ENCODE peak calls at places on chromosomes 6 and 20, in ten cellular contexts. One of them, this sample, is unnamed.

GRCh38 chr6:38185752-38186151 is 366.2 kb downstream of the ZFAND3 start:
- DNase-seq in HCT116: no peak
- DNase-seq in PC-9: no peak
- DNase-seq in DND-41: no peak
- DNase-seq in HepG2: no peak
- DNase-seq in fibroblast of lung: no peak
- DNase-seq in neural progenitor cell: no peak
- DNase-seq in GM23338: no peak
- DNase-seq in GM23248: no peak
- DNase-seq in A673: no peak
- DNase-seq in this sample: no peak

GRCh38 chr6:26276841-26277648 is 88.0 kb upstream of the BTN3A2 start:
- DNase-seq in DND-41: no peak
- DNase-seq in HCT116: no peak
- DNase-seq in fibroblast of lung: no peak
- DNase-seq in neural progenitor cell: no peak
- DNase-seq in HepG2: no peak
- DNase-seq in GM23338: no peak
- DNase-seq in A673: no peak
- DNase-seq in GM23248: no peak
- DNase-seq in PC-9: no peak
- DNase-seq in this sample: no peak

GRCh38 chr6:109349419-109349987 is 32.8 kb downstream of the CD164 start:
- DNase-seq in A673: peak
- DNase-seq in HCT116: no peak
- DNase-seq in DND-41: no peak
- DNase-seq in GM23248: peak
- DNase-seq in neural progenitor cell: no peak
- DNase-seq in GM23338: no peak
- DNase-seq in HepG2: peak
- DNase-seq in PC-9: peak
- DNase-seq in fibroblast of lung: peak
- DNase-seq in this sample: peak

GRCh38 chr6:11043961-11044711 is at the start of gene ELOVL2:
- DNase-seq in fibroblast of lung: peak
- DNase-seq in GM23248: peak
- DNase-seq in HepG2: peak
- DNase-seq in PC-9: no peak
- DNase-seq in DND-41: no peak
- DNase-seq in neural progenitor cell: peak
- DNase-seq in GM23338: peak
- DNase-seq in HCT116: no peak
- DNase-seq in A673: peak
- DNase-seq in this sample: no peak

GRCh38 chr20:58911970-58912369 is 59.5 kb downstream of the GNAS start:
- DNase-seq in fibroblast of lung: no peak
- DNase-seq in GM23248: no peak
- DNase-seq in PC-9: no peak
- DNase-seq in neural progenitor cell: no peak
- DNase-seq in A673: no peak
- DNase-seq in DND-41: no peak
- DNase-seq in HepG2: no peak
- DNase-seq in GM23338: no peak
- DNase-seq in HCT116: no peak
- DNase-seq in this sample: no peak

GRCh38 chr20:9467995-9468394 is 46.4 kb upstream of the LAMP5 start:
- DNase-seq in A673: peak
- DNase-seq in GM23248: no peak
- DNase-seq in GM23338: peak
- DNase-seq in PC-9: no peak
- DNase-seq in HepG2: peak
- DNase-seq in fibroblast of lung: no peak
- DNase-seq in HCT116: no peak
- DNase-seq in neural progenitor cell: peak
- DNase-seq in DND-41: no peak
- DNase-seq in this sample: no peak

GRCh38 chr20:46156065-46156464 is 38.0 kb downstream of the CD40 start:
- DNase-seq in PC-9: no peak
- DNase-seq in GM23338: no peak
- DNase-seq in neural progenitor cell: no peak
- DNase-seq in fibroblast of lung: no peak
- DNase-seq in DND-41: no peak
- DNase-seq in GM23248: no peak
- DNase-seq in HCT116: no peak
- DNase-seq in A673: no peak
- DNase-seq in HepG2: no peak
- DNase-seq in this sample: no peak

GRCh38 chr6:30556964-30557682 is at the start of gene PRR3:
- DNase-seq in GM23248: peak
- DNase-seq in A673: peak
- DNase-seq in HCT116: no peak
- DNase-seq in PC-9: peak
- DNase-seq in neural progenitor cell: peak
- DNase-seq in DND-41: peak
- DNase-seq in HepG2: peak
- DNase-seq in GM23338: peak
- DNase-seq in fibroblast of lung: peak
- DNase-seq in this sample: peak

DNA sequence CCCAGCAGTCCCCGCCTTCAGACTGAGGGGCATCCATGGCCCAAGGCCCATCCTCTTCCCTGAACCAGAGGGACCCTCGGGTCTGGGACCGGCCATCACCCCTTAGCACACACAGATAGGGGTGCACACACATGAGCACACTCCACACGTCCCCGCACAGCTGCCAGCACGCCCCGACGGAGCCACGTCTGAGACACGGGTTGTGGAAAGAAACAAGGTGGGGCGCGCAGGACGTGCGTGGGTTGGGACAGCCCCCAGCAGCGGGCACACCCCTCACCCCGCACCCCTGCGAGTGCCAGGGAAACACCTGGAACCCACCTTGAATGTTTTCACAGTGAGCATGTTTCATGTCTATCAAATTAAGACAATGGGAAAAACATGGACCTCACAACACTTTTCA is 6.4 kb downstream of the GATA5 start:
- DNase-seq in A673: no peak
- DNase-seq in HepG2: no peak
- DNase-seq in GM23338: no peak
- DNase-seq in PC-9: no peak
- DNase-seq in DND-41: no peak
- DNase-seq in GM23248: no peak
- DNase-seq in neural progenitor cell: no peak
- DNase-seq in HCT116: no peak
- DNase-seq in fibroblast of lung: no peak
- DNase-seq in this sample: no peak
- TF ChIP-seq EZH2 in A673: no peak
- TF ChIP-seq EZH2 in HepG2: no peak
- TF ChIP-seq EZH2 in GM23338: no peak
- TF ChIP-seq EZH2 in PC-9: no peak
- TF ChIP-seq EZH2 in DND-41: no peak
- TF ChIP-seq EZH2 in GM23248: peak
- TF ChIP-seq EZH2 in neural progenitor cell: no peak
- TF ChIP-seq EZH2 in HCT116: no peak
- TF ChIP-seq EZH2 in fibroblast of lung: no peak
- TF ChIP-seq EZH2 in this sample: no peak

DNA sequence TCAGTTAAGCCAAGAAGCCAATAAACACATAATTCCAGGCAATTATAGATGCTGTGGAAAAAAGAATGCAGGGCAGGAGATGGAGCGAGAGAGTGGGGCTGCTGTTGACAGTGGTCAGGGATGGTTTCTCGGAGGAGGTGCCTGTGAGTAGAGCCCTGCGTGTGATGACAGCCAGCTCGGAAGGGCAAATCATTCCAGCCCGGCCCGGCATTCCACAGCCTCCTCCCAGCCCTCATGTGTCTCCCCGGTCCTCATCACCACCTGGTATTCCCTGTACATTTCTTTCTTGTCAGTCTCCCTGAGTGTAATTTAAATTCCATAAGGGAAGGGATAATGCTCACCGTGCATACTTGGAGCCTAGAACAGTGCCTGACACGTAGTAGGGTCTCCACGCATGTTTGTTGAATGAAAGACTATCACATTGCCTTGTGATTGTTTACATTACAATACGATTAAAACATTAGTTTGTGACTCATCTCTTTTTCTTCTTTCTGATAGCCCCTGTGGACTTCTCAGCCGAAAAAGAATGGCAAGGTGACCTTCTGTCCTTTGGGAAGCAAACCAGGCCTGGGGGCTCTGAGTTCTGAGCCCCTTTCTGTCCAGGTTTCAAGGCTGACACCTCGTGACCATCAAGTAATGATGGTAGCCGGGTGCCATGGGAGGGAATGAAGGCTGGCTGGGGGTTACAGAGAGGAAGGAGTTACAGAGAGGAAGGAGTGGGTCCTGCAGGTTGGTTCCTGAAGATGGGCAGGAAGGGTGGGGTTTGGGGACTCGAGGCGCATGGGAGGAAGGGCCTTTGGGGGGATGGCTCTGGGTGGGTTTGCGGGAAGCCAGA is 379.5 kb upstream of the SULF2 start:
- DNase-seq in fibroblast of lung: no peak
- DNase-seq in GM23248: no peak
- DNase-seq in GM23338: no peak
- DNase-seq in DND-41: no peak
- DNase-seq in HCT116: no peak
- DNase-seq in PC-9: no peak
- DNase-seq in A673: no peak
- DNase-seq in HepG2: no peak
- DNase-seq in neural progenitor cell: no peak
- DNase-seq in this sample: no peak
- TF ChIP-seq EZH2 in fibroblast of lung: no peak
- TF ChIP-seq EZH2 in GM23248: no peak
- TF ChIP-seq EZH2 in GM23338: no peak
- TF ChIP-seq EZH2 in DND-41: no peak
- TF ChIP-seq EZH2 in HCT116: no peak
- TF ChIP-seq EZH2 in PC-9: no peak
- TF ChIP-seq EZH2 in A673: no peak
- TF ChIP-seq EZH2 in HepG2: no peak
- TF ChIP-seq EZH2 in neural progenitor cell: no peak
- TF ChIP-seq EZH2 in this sample: no peak

DNA sequence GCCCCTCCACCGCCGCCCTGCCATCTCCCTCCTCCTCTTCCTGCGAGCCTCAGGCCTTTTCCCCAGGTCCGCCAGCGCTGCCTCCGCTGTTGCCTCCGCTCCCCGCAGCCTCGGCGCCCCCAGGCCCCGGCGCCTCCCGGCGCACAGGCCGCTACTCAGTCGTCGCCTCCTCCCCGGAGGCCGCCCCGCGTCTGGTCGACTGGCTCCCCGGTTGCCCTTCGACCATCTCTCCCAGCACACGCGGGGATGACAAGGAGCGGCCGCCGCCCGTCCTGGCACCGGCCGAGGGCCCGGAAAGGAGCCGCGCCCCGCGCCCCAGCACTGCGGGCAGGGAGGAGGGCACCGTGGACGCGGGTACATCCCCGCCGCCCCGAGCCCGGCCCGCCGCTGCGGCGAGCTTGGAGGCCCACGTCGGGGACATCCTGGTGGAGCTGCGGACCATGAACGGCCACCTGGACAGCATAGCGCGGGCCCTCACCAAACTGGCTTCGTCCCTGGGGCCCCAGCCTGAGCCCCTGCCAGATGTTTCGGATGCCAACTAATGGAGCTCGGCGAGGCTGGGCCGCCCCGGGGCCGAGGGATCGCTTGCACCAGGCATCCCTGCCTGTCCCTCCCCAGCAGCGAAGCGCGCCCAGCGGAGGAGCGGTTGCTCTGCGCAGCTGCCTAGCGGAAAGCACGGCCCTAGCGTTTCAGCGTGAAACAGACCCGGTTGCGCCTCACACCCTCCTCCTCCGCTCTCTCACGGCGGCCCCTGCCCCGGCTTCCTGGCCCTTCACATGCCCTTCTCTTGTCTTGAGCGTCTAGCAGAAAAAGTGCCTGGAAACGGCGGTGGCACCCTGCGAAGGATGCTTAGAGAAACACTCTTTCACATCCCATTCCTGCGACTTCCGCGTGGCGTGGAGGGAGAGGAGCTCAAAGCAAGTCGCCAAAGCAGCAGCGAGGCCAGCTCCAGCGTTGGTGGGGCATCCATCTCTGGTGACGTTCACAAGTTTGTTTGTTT is 285.7 kb upstream of the SUPT3H start:
- DNase-seq in fibroblast of lung: peak
- DNase-seq in A673: no peak
- DNase-seq in PC-9: no peak
- DNase-seq in HCT116: no peak
- DNase-seq in GM23248: peak
- DNase-seq in neural progenitor cell: peak
- DNase-seq in HepG2: no peak
- DNase-seq in DND-41: no peak
- DNase-seq in GM23338: peak
- DNase-seq in this sample: no peak
- TF ChIP-seq EZH2 in fibroblast of lung: no peak
- TF ChIP-seq EZH2 in A673: no peak
- TF ChIP-seq EZH2 in PC-9: no peak
- TF ChIP-seq EZH2 in HCT116: no peak
- TF ChIP-seq EZH2 in GM23248: no peak
- TF ChIP-seq EZH2 in neural progenitor cell: peak
- TF ChIP-seq EZH2 in HepG2: peak
- TF ChIP-seq EZH2 in DND-41: no peak
- TF ChIP-seq EZH2 in GM23338: peak
- TF ChIP-seq EZH2 in this sample: no peak

GRCh38 chr20:32557284-32557683 is 27.8 kb downstream of the NOL4L start:
- DNase-seq in neural progenitor cell: peak
- DNase-seq in HCT116: no peak
- DNase-seq in A673: no peak
- DNase-seq in HepG2: no peak
- DNase-seq in GM23338: no peak
- DNase-seq in PC-9: no peak
- DNase-seq in GM23248: no peak
- DNase-seq in DND-41: no peak
- DNase-seq in fibroblast of lung: no peak
- DNase-seq in this sample: no peak

GRCh38 chr20:32559753-32560380 is 25.3 kb downstream of the NOL4L start:
- DNase-seq in A673: no peak
- DNase-seq in DND-41: no peak
- DNase-seq in fibroblast of lung: peak
- DNase-seq in HCT116: no peak
- DNase-seq in neural progenitor cell: peak
- DNase-seq in HepG2: no peak
- DNase-seq in PC-9: no peak
- DNase-seq in GM23248: peak
- DNase-seq in GM23338: no peak
- DNase-seq in this sample: peak

GRCh38 chr20:32556312-32557184 is 28.6 kb downstream of the NOL4L start:
- DNase-seq in GM23248: no peak
- DNase-seq in HCT116: no peak
- DNase-seq in A673: no peak
- DNase-seq in HepG2: no peak
- DNase-seq in PC-9: no peak
- DNase-seq in fibroblast of lung: no peak
- DNase-seq in GM23338: no peak
- DNase-seq in neural progenitor cell: peak
- DNase-seq in DND-41: no peak
- DNase-seq in this sample: no peak

GRCh38 chr20:32559216-32559752 is 25.8 kb downstream of the NOL4L start:
- DNase-seq in A673: no peak
- DNase-seq in HCT116: no peak
- DNase-seq in GM23248: no peak
- DNase-seq in HepG2: no peak
- DNase-seq in neural progenitor cell: no peak
- DNase-seq in fibroblast of lung: no peak
- DNase-seq in DND-41: no peak
- DNase-seq in PC-9: no peak
- DNase-seq in GM23338: no peak
- DNase-seq in this sample: no peak

DNA sequence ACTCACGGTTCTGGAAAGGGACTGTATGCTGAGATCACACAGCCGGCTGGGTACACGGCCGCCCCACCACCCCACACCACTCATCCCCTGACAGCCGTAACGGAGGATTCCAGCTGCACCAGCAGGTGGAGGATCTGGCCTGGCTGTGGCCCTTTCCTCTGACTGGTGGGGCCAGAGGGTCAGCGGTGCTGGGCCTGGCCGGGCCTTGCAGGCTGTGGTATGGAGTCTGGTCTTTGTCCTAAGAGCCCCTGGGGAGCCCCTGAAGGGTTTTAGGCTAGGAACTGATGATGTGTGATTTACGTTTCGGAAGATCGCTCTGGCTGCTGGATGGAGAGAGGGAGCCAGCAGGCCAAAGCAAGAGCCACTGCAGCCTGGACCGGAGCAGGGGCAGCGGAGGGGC is 26.6 kb downstream of the NOL4L start:
- DNase-seq in DND-41: no peak
- DNase-seq in GM23248: no peak
- DNase-seq in fibroblast of lung: no peak
- DNase-seq in HepG2: no peak
- DNase-seq in A673: no peak
- DNase-seq in GM23338: no peak
- DNase-seq in HCT116: no peak
- DNase-seq in neural progenitor cell: peak
- DNase-seq in PC-9: no peak
- DNase-seq in this sample: no peak
- TF ChIP-seq EZH2 in DND-41: no peak
- TF ChIP-seq EZH2 in GM23248: no peak
- TF ChIP-seq EZH2 in fibroblast of lung: no peak
- TF ChIP-seq EZH2 in HepG2: no peak
- TF ChIP-seq EZH2 in A673: no peak
- TF ChIP-seq EZH2 in GM23338: no peak
- TF ChIP-seq EZH2 in HCT116: no peak
- TF ChIP-seq EZH2 in neural progenitor cell: no peak
- TF ChIP-seq EZH2 in PC-9: no peak
- TF ChIP-seq EZH2 in this sample: no peak

This sample was measured in mammary epithelial cell.